ENCODE peak calls at places on chromosome 16, in nine cellular contexts. C is NCI-H510A; W is stimulated activated CD4-positive, alpha-beta T cell treated with anti-CD3 and anti-CD28 coated beads, Interleukin-15, amount 100 ng/mL, for 1 hour; Z is endodermal cell; K is body of pancreas; V is activated naive CD4-positive, alpha-beta T cell treated with Interleukin-2 at 50 U/mL for 16 hours; M is activated CD4-positive, CD25-positive, alpha-beta regulatory T cell treated with anti-CD3 and anti-CD28 coated beads, Interleukin-2, amount 50 U/mL, for 16 hours; Y is GM23248; G is H7. X is an unnamed sample.

GRCh38 chr16:76386784-76387183 is 109.6 kb downstream of the CNTNAP4 start:
- DNase-seq in C (no peak), V (no peak), Z (no peak), Y (no peak), M (no peak), G (no peak), W (no peak), K (no peak), X (no peak)

GRCh38 chr16:1884155-1884760 is 12.3 kb upstream of the MEIOB start:
- DNase-seq in M (no peak), Y (peak; percentile 34), W (no peak), K (peak; percentile 24), G (peak; percentile 72), C (no peak), Z (no peak), V (no peak), X (peak; percentile 39)

GRCh38 chr16:11241480-11242204 is 14.4 kb downstream of the SOCS1 start:
- DNase-seq in Z (no peak), G (no peak), K (no peak), V (no peak), W (no peak), C (no peak), Y (no peak), M (no peak), X (no peak)

GRCh38 chr16:71645450-71645849 is 19.5 kb downstream of the MARVELD3 start:
- DNase-seq in K (peak; percentile 26), W (no peak), Y (peak; percentile 55), V (no peak), M (no peak), G (peak; percentile 76), C (no peak), Z (peak; percentile 73), X (peak; percentile 30)

GRCh38 chr16:17396762-17397498 is 73.8 kb downstream of the XYLT1 start:
- DNase-seq in Z (no peak), W (no peak), V (peak; percentile 24), M (no peak), Y (peak; percentile 31), C (peak; percentile 97), K (peak; percentile 88), G (no peak), X (peak; percentile 65)

GRCh38 chr16:53566568-53566967 is 63.6 kb upstream of the AKTIP start:
- DNase-seq in K (no peak), C (no peak), W (no peak), V (no peak), M (no peak), G (no peak), Z (no peak), Y (no peak), X (no peak)

GRCh38 chr16:84541999-84542876 is 37.8 kb upstream of the MEAK7 start:
- DNase-seq in Y (no peak), C (no peak), M (no peak), G (no peak), Z (no peak), K (no peak), W (no peak), V (no peak), X (no peak)

GRCh38 chr16:10992797-10993196 is 48.4 kb downstream of the CLEC16A start:
- DNase-seq in Y (peak; percentile 92), M (no peak), W (no peak), Z (peak; percentile 79), G (peak; percentile 66), C (no peak), V (no peak), K (no peak), X (no peak)

GRCh38 chr16:50394215-50394802 is 25.5 kb upstream of the BRD7 start:
- DNase-seq in Y (no peak), C (no peak), G (no peak), V (no peak), W (no peak), M (no peak), Z (no peak), K (no peak), X (no peak)

GRCh38 chr16:53546988-53547391 is 44.0 kb upstream of the AKTIP start:
- DNase-seq in G (peak; percentile 78), K (no peak), Y (no peak), C (no peak), M (no peak), Z (peak; percentile 92), W (no peak), V (no peak), X (no peak)

GRCh38 chr16:30907064-30907463 is 10.7 kb downstream of the CTF1 start:
- DNase-seq in K (no peak), G (no peak), Z (no peak), C (no peak), M (no peak), Y (no peak), V (no peak), W (no peak), X (no peak)

GRCh38 chr16:30691907-30692306 is 7.1 kb upstream of the SRCAP start:
- DNase-seq in M (no peak), W (no peak), C (no peak), Z (no peak), K (no peak), G (peak; percentile 18), V (no peak), Y (no peak), X (no peak)

X was measured in SHP77 treated with DMSO at 0.1 percent for 48 hours.